ENCODE peak calls at places on chromosomes 13 and 19, in ten cellular contexts. A is GM12892, Q is prostate gland, H is NB4, K is heart left ventricle, P is suprapubic skin, E is IMR-90, W is body of pancreas, R is spleen, Y is Peyer's patch. O is an unnamed sample.

GRCh38 chr19:27971071-27971470 is 1241.9 kb downstream of the UQCRFS1 start:
- DNase-seq in A (no peak), Q (no peak), H (no peak), K (no peak), P (no peak), E (no peak), W (no peak), R (no peak), Y (no peak), O (no peak)

GRCh38 chr13:112131740-112132113 is 64.8 kb downstream of the SOX1 start:
- DNase-seq in A (no peak), Q (no peak), H (no peak), K (no peak), P (peak), E (no peak), W (peak), R (peak), Y (no peak), O (no peak)

GRCh38 chr19:44796701-44797115 is 12.2 kb upstream of the BCAM start:
- DNase-seq in A (no peak), Q (peak), H (no peak), K (peak), P (no peak), E (peak), W (peak), R (no peak), Y (peak), O (no peak)

GRCh38 chr13:39501711-39502324 is 101.2 kb downstream of the LHFPL6 start:
- DNase-seq in A (no peak), Q (no peak), H (no peak), K (peak), P (no peak), E (no peak), W (no peak), R (no peak), Y (no peak), O (no peak)

GRCh38 chr13:21124853-21125252 is 51.5 kb downstream of the SKA3 start:
- DNase-seq in A (no peak), Q (peak), H (peak), K (no peak), P (no peak), E (peak), W (peak), R (no peak), Y (no peak), O (no peak)

GRCh38 chr13:74114202-74114601 is 20.0 kb downstream of the KLF12 start:
- DNase-seq in A (no peak), Q (no peak), H (no peak), K (no peak), P (no peak), E (peak), W (no peak), R (no peak), Y (no peak), O (no peak)

GRCh38 chr13:94988654-94989053 is 276.3 kb upstream of the SOX21 start:
- DNase-seq in A (no peak), Q (no peak), H (peak), K (no peak), P (no peak), E (no peak), W (no peak), R (no peak), Y (no peak), O (no peak)

GRCh38 chr13:38883783-38884182 is 106.8 kb downstream of the STOML3 start:
- DNase-seq in A (no peak), Q (no peak), H (no peak), K (no peak), P (no peak), E (no peak), W (no peak), R (no peak), Y (no peak), O (no peak)

GRCh38 chr13:35838356-35838755 is 292.8 kb downstream of the DCLK1 start:
- DNase-seq in A (no peak), Q (no peak), H (no peak), K (no peak), P (no peak), E (peak), W (no peak), R (no peak), Y (no peak), O (no peak)

GRCh38 chr13:40031031-40031430 is 375.6 kb downstream of the COG6 start:
- DNase-seq in A (no peak), Q (no peak), H (no peak), K (no peak), P (no peak), E (peak), W (no peak), R (no peak), Y (no peak), O (no peak)

GRCh38 chr13:37618554-37618953 is 20.0 kb upstream of the POSTN start:
- DNase-seq in A (no peak), Q (no peak), H (no peak), K (no peak), P (no peak), E (peak), W (no peak), R (no peak), Y (no peak), O (no peak)

GRCh38 chr13:27138457-27139093 is 33.0 kb downstream of the USP12 start:
- DNase-seq in A (no peak), Q (no peak), H (no peak), K (no peak), P (no peak), E (no peak), W (no peak), R (no peak), Y (no peak), O (peak)

GRCh38 chr19:42466521-42467436 is 24.0 kb upstream of the CXCL17 start:
- DNase-seq in A (peak), Q (no peak), H (no peak), K (no peak), P (no peak), E (no peak), W (no peak), R (no peak), Y (no peak), O (no peak)

GRCh38 chr13:91153372-91153771 is 194.1 kb upstream of the MIR17HG start:
- DNase-seq in A (no peak), Q (no peak), H (no peak), K (no peak), P (no peak), E (no peak), W (no peak), R (no peak), Y (no peak), O (no peak)

GRCh38 chr19:3784607-3785463 is 1.3 kb downstream of the MATK start:
- DNase-seq in A (no peak), Q (no peak), H (no peak), K (no peak), P (no peak), E (no peak), W (no peak), R (no peak), Y (no peak), O (no peak)

GRCh38 chr13:21834511-21834910 is 163.6 kb downstream of the FGF9 start:
- DNase-seq in A (no peak), Q (no peak), H (no peak), K (no peak), P (no peak), E (no peak), W (no peak), R (no peak), Y (no peak), O (no peak)

GRCh38 chr13:25085125-25085742 is 10.7 kb upstream of the PABPC3 start:
- DNase-seq in A (no peak), Q (peak), H (peak), K (no peak), P (no peak), E (peak), W (peak), R (no peak), Y (no peak), O (peak)

GRCh38 chr19:34588249-34588648 is 88.7 kb downstream of the SCGB2B2 start:
- DNase-seq in A (no peak), Q (no peak), H (no peak), K (no peak), P (no peak), E (no peak), W (peak), R (no peak), Y (no peak), O (no peak)

GRCh38 chr13:53151692-53152421 is 123.2 kb downstream of the OLFM4 start:
- DNase-seq in A (peak), Q (peak), H (peak), K (no peak), P (no peak), E (peak), W (peak), R (no peak), Y (no peak), O (peak)

GRCh38 chr19:19748249-19748938 is 15.5 kb upstream of the ZNF14 start:
- DNase-seq in A (peak), Q (no peak), H (no peak), K (no peak), P (no peak), E (no peak), W (no peak), R (peak), Y (peak), O (no peak)

GRCh38 chr19:55304279-55304978 is 20.6 kb downstream of the BRSK1 start:
- DNase-seq in A (peak), Q (no peak), H (peak), K (no peak), P (no peak), E (no peak), W (peak), R (no peak), Y (no peak), O (peak)

GRCh38 chr19:39499082-39499642 is 415 bp downstream of the DLL3 start:
- DNase-seq in A (no peak), Q (no peak), H (no peak), K (no peak), P (no peak), E (no peak), W (no peak), R (peak), Y (no peak), O (peak)

GRCh38 chr19:32178401-32178800 is 167.0 kb upstream of the ZNF507 start:
- DNase-seq in A (no peak), Q (no peak), H (no peak), K (no peak), P (no peak), E (no peak), W (no peak), R (no peak), Y (no peak), O (no peak)

GRCh38 chr19:38452430-38453366 is 19.2 kb downstream of the RYR1 start:
- DNase-seq in A (no peak), Q (no peak), H (peak), K (no peak), P (no peak), E (no peak), W (peak), R (no peak), Y (no peak), O (no peak)

GRCh38 chr19:958967-959685 is 25.0 kb upstream of the WDR18 start:
- DNase-seq in A (no peak), Q (no peak), H (peak), K (no peak), P (no peak), E (peak), W (no peak), R (no peak), Y (no peak), O (no peak)

GRCh38 chr19:11355160-11356073 is at the start of gene PLPPR2:
- DNase-seq in A (peak), Q (peak), H (peak), K (peak), P (peak), E (peak), W (peak), R (peak), Y (peak), O (peak)
- TF ChIP-seq POLR2A in A (no peak), Q (peak), H (no peak), K (peak), P (no peak), E (peak), W (peak), R (peak), Y (no peak), O (peak)

DNA sequence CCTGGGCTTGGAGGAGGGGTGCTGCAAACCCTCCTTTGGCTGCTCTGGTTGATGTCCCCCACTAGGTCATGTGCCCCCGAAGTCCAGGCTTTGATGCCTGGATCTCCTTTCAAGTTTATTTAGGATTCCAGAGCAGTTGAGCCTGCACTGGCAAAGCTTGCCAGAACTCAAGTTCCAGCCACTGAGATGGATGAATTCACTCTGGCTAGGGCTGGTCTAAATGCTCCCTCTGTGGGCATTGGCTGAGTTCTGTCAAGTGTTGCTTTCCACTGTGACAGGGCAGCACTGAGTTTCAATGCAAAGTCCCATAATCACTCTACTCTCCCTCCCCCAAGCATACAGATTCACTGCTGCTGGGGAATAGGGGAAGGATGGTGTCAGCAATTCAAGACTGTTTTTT is 17.8 kb upstream of the LMO7 start:
- DNase-seq in A (no peak), Q (no peak), H (no peak), K (no peak), P (no peak), E (no peak), W (no peak), R (no peak), Y (no peak), O (no peak)
- TF ChIP-seq POLR2A in A (no peak), Q (no peak), H (no peak), K (no peak), P (no peak), E (no peak), W (no peak), R (no peak), Y (no peak), O (no peak)

GRCh38 chr19:5585461-5586299 is 17.9 kb upstream of the TINCR start:
- DNase-seq in A (no peak), Q (peak), H (peak), K (peak), P (no peak), E (no peak), W (peak), R (no peak), Y (peak), O (peak)
- TF ChIP-seq POLR2A in A (peak), Q (no peak), H (no peak), K (no peak), P (no peak), E (no peak), W (no peak), R (no peak), Y (no peak), O (peak)

GRCh38 chr13:99299545-99300341 is 7.5 kb downstream of the GPR183 start:
- DNase-seq in A (no peak), Q (no peak), H (no peak), K (no peak), P (no peak), E (no peak), W (no peak), R (no peak), Y (no peak), O (no peak)
- TF ChIP-seq POLR2A in A (no peak), Q (no peak), H (no peak), K (no peak), P (no peak), E (no peak), W (no peak), R (no peak), Y (no peak), O (no peak)

GRCh38 chr19:18594096-18594823 is 5.7 kb downstream of the REX1BD start:
- DNase-seq in A (peak), Q (peak), H (peak), K (peak), P (no peak), E (peak), W (peak), R (peak), Y (peak), O (peak)
- TF ChIP-seq POLR2A in A (no peak), Q (no peak), H (no peak), K (peak), P (no peak), E (peak), W (no peak), R (no peak), Y (no peak), O (no peak)

GRCh38 chr19:17266026-17266425 is 1.2 kb upstream of the BABAM1 start:
- DNase-seq in A (no peak), Q (no peak), H (no peak), K (no peak), P (no peak), E (no peak), W (no peak), R (no peak), Y (no peak), O (no peak)

GRCh38 chr19:17268754-17269153 is 1.5 kb downstream of the BABAM1 start:
- DNase-seq in A (no peak), Q (no peak), H (no peak), K (no peak), P (no peak), E (no peak), W (no peak), R (no peak), Y (no peak), O (no peak)

GRCh38 chr19:17266589-17266974 is 661 bp upstream of the BABAM1 start:
- DNase-seq in A (no peak), Q (no peak), H (peak), K (no peak), P (no peak), E (no peak), W (no peak), R (no peak), Y (no peak), O (no peak)

GRCh38 chr19:17264641-17264979 is at the start of gene USHBP1:
- DNase-seq in A (no peak), Q (no peak), H (no peak), K (peak), P (no peak), E (no peak), W (no peak), R (no peak), Y (peak), O (no peak)

GRCh38 chr19:17266975-17267788 is at the start of gene BABAM1:
- DNase-seq in A (peak), Q (peak), H (peak), K (peak), P (peak), E (peak), W (peak), R (peak), Y (peak), O (peak)
- TF ChIP-seq POLR2A in A (peak), Q (peak), H (peak), K (peak), P (no peak), E (peak), W (peak), R (no peak), Y (no peak), O (peak)

DNA sequence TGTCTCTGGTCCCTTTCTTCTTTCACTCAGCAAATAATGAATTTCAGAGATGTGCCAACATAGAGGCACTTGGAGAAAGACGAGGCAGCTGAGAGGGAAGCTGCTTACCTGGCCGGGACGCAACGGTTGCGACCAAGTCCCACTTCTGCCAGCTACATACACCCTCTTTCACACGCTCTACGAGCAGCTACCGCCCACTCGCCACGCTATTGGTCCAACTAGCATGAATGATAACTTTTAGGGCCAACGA is 773 bp upstream of the CNOT3 start:
- DNase-seq in A (no peak), Q (no peak), H (no peak), K (no peak), P (no peak), E (no peak), W (no peak), R (no peak), Y (no peak), O (no peak)
- TF ChIP-seq POLR2A in A (peak), Q (peak), H (peak), K (no peak), P (no peak), E (no peak), W (peak), R (peak), Y (peak), O (no peak)

DNA sequence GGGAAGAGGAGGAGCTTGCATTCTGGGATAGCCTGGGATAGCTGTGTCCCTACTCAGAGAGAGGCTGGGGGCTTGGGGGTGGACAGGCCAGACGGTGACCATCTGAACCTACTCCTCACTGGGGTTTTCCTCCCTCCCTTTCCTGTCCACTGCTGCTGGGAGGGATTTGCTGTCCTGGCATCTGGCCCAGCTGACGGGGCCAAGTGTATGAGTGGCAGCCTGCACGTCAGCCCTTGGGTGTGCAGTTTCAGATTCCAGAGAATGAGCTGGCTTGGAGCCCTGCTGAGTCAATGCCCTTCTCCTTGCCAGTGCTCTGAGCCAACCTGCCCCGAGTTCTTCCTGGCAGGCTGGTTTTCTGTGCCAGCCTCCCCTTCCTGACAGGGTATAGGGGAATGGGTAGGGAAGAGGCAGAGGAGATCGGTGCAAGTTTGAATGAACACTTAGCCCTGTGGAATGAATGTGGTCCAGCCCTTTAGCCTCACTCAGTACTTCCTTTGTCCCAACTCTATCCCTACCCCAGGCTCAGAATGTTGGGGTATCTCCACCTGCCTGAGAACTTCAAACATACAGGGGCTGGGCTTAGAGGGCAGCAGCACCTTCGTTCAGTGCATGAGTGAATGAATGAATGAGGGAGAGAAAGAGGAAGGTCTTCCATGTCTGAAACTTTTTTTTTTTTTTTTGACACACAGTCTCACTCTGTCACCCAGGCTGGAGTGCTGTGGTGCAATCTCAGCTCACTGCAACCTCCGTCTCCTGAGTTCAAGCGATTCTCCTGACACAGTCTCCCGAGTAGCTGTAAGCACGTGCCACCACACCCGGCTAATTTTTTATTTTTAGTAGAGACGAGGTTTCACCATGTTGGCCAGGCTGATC is 1.8 kb upstream of the ANGPTL4 start:
- DNase-seq in A (no peak), Q (peak), H (peak), K (peak), P (peak), E (peak), W (peak), R (peak), Y (peak), O (peak)
- TF ChIP-seq POLR2A in A (no peak), Q (peak), H (no peak), K (no peak), P (no peak), E (peak), W (peak), R (no peak), Y (no peak), O (peak)

GRCh38 chr13:43805681-43806128 is 18.9 kb upstream of the ENOX1 start:
- DNase-seq in A (no peak), Q (no peak), H (no peak), K (no peak), P (no peak), E (peak), W (no peak), R (no peak), Y (no peak), O (no peak)
- TF ChIP-seq POLR2A in A (peak), Q (no peak), H (no peak), K (no peak), P (no peak), E (peak), W (no peak), R (no peak), Y (no peak), O (no peak)

GRCh38 chr19:18278521-18279265 is 2.7 kb downstream of the JUND start:
- DNase-seq in A (no peak), Q (no peak), H (peak), K (no peak), P (no peak), E (no peak), W (peak), R (peak), Y (peak), O (peak)
- TF ChIP-seq POLR2A in A (no peak), Q (no peak), H (no peak), K (no peak), P (peak), E (no peak), W (peak), R (no peak), Y (no peak), O (peak)